ENCODE peak calls at places on chromosomes 13 and 19, in nine cellular contexts. One of them, this sample, is unnamed.

GRCh38 chr19:912181-913079 is 589 bp downstream of the R3HDM4 start:
- DNase-seq in tibial nerve: no peak
- DNase-seq in prostate gland: no peak
- DNase-seq in aorta: peak
- DNase-seq in left lung: no peak
- DNase-seq in endodermal cell: no peak
- DNase-seq in right cardiac atrium: no peak
- DNase-seq in body of pancreas: no peak
- DNase-seq in CD8-positive, alpha-beta memory T cell: peak
- DNase-seq in this sample: no peak

GRCh38 chr19:13784731-13785452 is 10.4 kb upstream of the ZSWIM4 start:
- DNase-seq in tibial nerve: peak
- DNase-seq in prostate gland: peak
- DNase-seq in aorta: peak
- DNase-seq in left lung: peak
- DNase-seq in endodermal cell: peak
- DNase-seq in right cardiac atrium: peak
- DNase-seq in body of pancreas: peak
- DNase-seq in CD8-positive, alpha-beta memory T cell: peak
- DNase-seq in this sample: peak

GRCh38 chr13:114101831-114102520 is 30.4 kb downstream of the RASA3 start:
- DNase-seq in tibial nerve: peak
- DNase-seq in prostate gland: no peak
- DNase-seq in aorta: peak
- DNase-seq in left lung: no peak
- DNase-seq in endodermal cell: peak
- DNase-seq in right cardiac atrium: no peak
- DNase-seq in body of pancreas: peak
- DNase-seq in CD8-positive, alpha-beta memory T cell: no peak
- DNase-seq in this sample: no peak

GRCh38 chr13:77026255-77026782 is 640 bp downstream of the FBXL3 start:
- DNase-seq in tibial nerve: peak
- DNase-seq in prostate gland: peak
- DNase-seq in aorta: peak
- DNase-seq in left lung: peak
- DNase-seq in endodermal cell: peak
- DNase-seq in right cardiac atrium: peak
- DNase-seq in body of pancreas: peak
- DNase-seq in CD8-positive, alpha-beta memory T cell: peak
- DNase-seq in this sample: peak

GRCh38 chr19:34336781-34337271 is 28.2 kb upstream of the GPI start:
- DNase-seq in tibial nerve: no peak
- DNase-seq in prostate gland: no peak
- DNase-seq in aorta: no peak
- DNase-seq in left lung: no peak
- DNase-seq in endodermal cell: no peak
- DNase-seq in right cardiac atrium: no peak
- DNase-seq in body of pancreas: no peak
- DNase-seq in CD8-positive, alpha-beta memory T cell: peak
- DNase-seq in this sample: peak

GRCh38 chr13:103694471-103694870 is 628.3 kb upstream of the SLC10A2 start:
- DNase-seq in tibial nerve: no peak
- DNase-seq in prostate gland: no peak
- DNase-seq in aorta: no peak
- DNase-seq in left lung: no peak
- DNase-seq in endodermal cell: no peak
- DNase-seq in right cardiac atrium: no peak
- DNase-seq in body of pancreas: peak
- DNase-seq in CD8-positive, alpha-beta memory T cell: no peak
- DNase-seq in this sample: no peak

GRCh38 chr13:108495686-108496363 is 133.6 kb upstream of the MYO16 start:
- DNase-seq in tibial nerve: no peak
- DNase-seq in prostate gland: no peak
- DNase-seq in aorta: peak
- DNase-seq in left lung: peak
- DNase-seq in endodermal cell: peak
- DNase-seq in right cardiac atrium: no peak
- DNase-seq in body of pancreas: no peak
- DNase-seq in CD8-positive, alpha-beta memory T cell: no peak
- DNase-seq in this sample: no peak

GRCh38 chr19:10290439-10290875 is 705 bp downstream of the ICAM5 start:
- DNase-seq in tibial nerve: no peak
- DNase-seq in prostate gland: no peak
- DNase-seq in aorta: no peak
- DNase-seq in left lung: peak
- DNase-seq in endodermal cell: peak
- DNase-seq in right cardiac atrium: peak
- DNase-seq in body of pancreas: no peak
- DNase-seq in CD8-positive, alpha-beta memory T cell: no peak
- DNase-seq in this sample: no peak

GRCh38 chr19:30682576-30683536 is 310.7 kb downstream of the ZNF536 start:
- DNase-seq in tibial nerve: peak
- DNase-seq in prostate gland: peak
- DNase-seq in aorta: peak
- DNase-seq in left lung: peak
- DNase-seq in endodermal cell: peak
- DNase-seq in right cardiac atrium: peak
- DNase-seq in body of pancreas: peak
- DNase-seq in CD8-positive, alpha-beta memory T cell: peak
- DNase-seq in this sample: peak

GRCh38 chr19:7534531-7534980 is 961 bp upstream of the PNPLA6 start:
- DNase-seq in tibial nerve: no peak
- DNase-seq in prostate gland: peak
- DNase-seq in aorta: peak
- DNase-seq in left lung: no peak
- DNase-seq in endodermal cell: peak
- DNase-seq in right cardiac atrium: peak
- DNase-seq in body of pancreas: peak
- DNase-seq in CD8-positive, alpha-beta memory T cell: peak
- DNase-seq in this sample: peak

GRCh38 chr13:95180513-95181245 is 120.6 kb downstream of the ABCC4 start:
- DNase-seq in tibial nerve: no peak
- DNase-seq in prostate gland: no peak
- DNase-seq in aorta: no peak
- DNase-seq in left lung: no peak
- DNase-seq in endodermal cell: no peak
- DNase-seq in right cardiac atrium: no peak
- DNase-seq in body of pancreas: peak
- DNase-seq in CD8-positive, alpha-beta memory T cell: no peak
- DNase-seq in this sample: no peak

GRCh38 chr13:55361141-55361540 is 1779.6 kb upstream of the PRR20A start:
- DNase-seq in tibial nerve: no peak
- DNase-seq in prostate gland: no peak
- DNase-seq in aorta: no peak
- DNase-seq in left lung: no peak
- DNase-seq in endodermal cell: no peak
- DNase-seq in right cardiac atrium: no peak
- DNase-seq in body of pancreas: no peak
- DNase-seq in CD8-positive, alpha-beta memory T cell: no peak
- DNase-seq in this sample: no peak

GRCh38 chr19:38183227-38183914 is 40.7 kb downstream of the DPF1 start:
- DNase-seq in tibial nerve: no peak
- DNase-seq in prostate gland: no peak
- DNase-seq in aorta: no peak
- DNase-seq in left lung: no peak
- DNase-seq in endodermal cell: peak
- DNase-seq in right cardiac atrium: peak
- DNase-seq in body of pancreas: no peak
- DNase-seq in CD8-positive, alpha-beta memory T cell: no peak
- DNase-seq in this sample: no peak

GRCh38 chr13:78137404-78138142 is 218.9 kb upstream of the EDNRB start:
- DNase-seq in tibial nerve: no peak
- DNase-seq in prostate gland: peak
- DNase-seq in aorta: no peak
- DNase-seq in left lung: no peak
- DNase-seq in endodermal cell: peak
- DNase-seq in right cardiac atrium: no peak
- DNase-seq in body of pancreas: no peak
- DNase-seq in CD8-positive, alpha-beta memory T cell: no peak
- DNase-seq in this sample: peak

GRCh38 chr19:6065685-6066365 is 44.5 kb downstream of the RFX2 start:
- DNase-seq in tibial nerve: no peak
- DNase-seq in prostate gland: no peak
- DNase-seq in aorta: peak
- DNase-seq in left lung: peak
- DNase-seq in endodermal cell: peak
- DNase-seq in right cardiac atrium: peak
- DNase-seq in body of pancreas: peak
- DNase-seq in CD8-positive, alpha-beta memory T cell: peak
- DNase-seq in this sample: peak

GRCh38 chr13:68199271-68199670 is 969.1 kb upstream of the PCDH9 start:
- DNase-seq in tibial nerve: no peak
- DNase-seq in prostate gland: no peak
- DNase-seq in aorta: no peak
- DNase-seq in left lung: no peak
- DNase-seq in endodermal cell: no peak
- DNase-seq in right cardiac atrium: no peak
- DNase-seq in body of pancreas: no peak
- DNase-seq in CD8-positive, alpha-beta memory T cell: no peak
- DNase-seq in this sample: no peak

GRCh38 chr19:16131648-16132047 is 11.8 kb upstream of the HSH2D start:
- DNase-seq in tibial nerve: no peak
- DNase-seq in prostate gland: no peak
- DNase-seq in aorta: no peak
- DNase-seq in left lung: no peak
- DNase-seq in endodermal cell: no peak
- DNase-seq in right cardiac atrium: no peak
- DNase-seq in body of pancreas: no peak
- DNase-seq in CD8-positive, alpha-beta memory T cell: no peak
- DNase-seq in this sample: no peak

GRCh38 chr13:22915442-22916082 is 265.2 kb upstream of the SGCG start:
- DNase-seq in tibial nerve: no peak
- DNase-seq in prostate gland: peak
- DNase-seq in aorta: peak
- DNase-seq in left lung: peak
- DNase-seq in endodermal cell: peak
- DNase-seq in right cardiac atrium: peak
- DNase-seq in body of pancreas: peak
- DNase-seq in CD8-positive, alpha-beta memory T cell: no peak
- DNase-seq in this sample: peak

GRCh38 chr13:113149711-113150544 is 8.5 kb upstream of the PROZ start:
- DNase-seq in tibial nerve: no peak
- DNase-seq in prostate gland: no peak
- DNase-seq in aorta: no peak
- DNase-seq in left lung: no peak
- DNase-seq in endodermal cell: peak
- DNase-seq in right cardiac atrium: no peak
- DNase-seq in body of pancreas: no peak
- DNase-seq in CD8-positive, alpha-beta memory T cell: no peak
- DNase-seq in this sample: no peak

GRCh38 chr19:2061936-2062729 is 11.1 kb upstream of the MKNK2 start:
- DNase-seq in tibial nerve: no peak
- DNase-seq in prostate gland: no peak
- DNase-seq in aorta: no peak
- DNase-seq in left lung: no peak
- DNase-seq in endodermal cell: no peak
- DNase-seq in right cardiac atrium: no peak
- DNase-seq in body of pancreas: peak
- DNase-seq in CD8-positive, alpha-beta memory T cell: no peak
- DNase-seq in this sample: no peak
- H3K27ac ChIP-seq in tibial nerve: peak
- H3K27ac ChIP-seq in prostate gland: peak
- H3K27ac ChIP-seq in aorta: no peak
- H3K27ac ChIP-seq in left lung: peak
- H3K27ac ChIP-seq in endodermal cell: peak
- H3K27ac ChIP-seq in right cardiac atrium: peak
- H3K27ac ChIP-seq in body of pancreas: peak
- H3K27ac ChIP-seq in CD8-positive, alpha-beta memory T cell: peak
- H3K27ac ChIP-seq in this sample: peak

GRCh38 chr19:17513801-17514200 is 2.4 kb downstream of the PGLS start:
- DNase-seq in tibial nerve: no peak
- DNase-seq in prostate gland: no peak
- DNase-seq in aorta: no peak
- DNase-seq in left lung: no peak
- DNase-seq in endodermal cell: no peak
- DNase-seq in right cardiac atrium: no peak
- DNase-seq in body of pancreas: no peak
- DNase-seq in CD8-positive, alpha-beta memory T cell: no peak
- DNase-seq in this sample: no peak
- H3K27ac ChIP-seq in tibial nerve: no peak
- H3K27ac ChIP-seq in prostate gland: no peak
- H3K27ac ChIP-seq in aorta: no peak
- H3K27ac ChIP-seq in left lung: no peak
- H3K27ac ChIP-seq in endodermal cell: no peak
- H3K27ac ChIP-seq in right cardiac atrium: no peak
- H3K27ac ChIP-seq in body of pancreas: no peak
- H3K27ac ChIP-seq in CD8-positive, alpha-beta memory T cell: no peak
- H3K27ac ChIP-seq in this sample: no peak

DNA sequence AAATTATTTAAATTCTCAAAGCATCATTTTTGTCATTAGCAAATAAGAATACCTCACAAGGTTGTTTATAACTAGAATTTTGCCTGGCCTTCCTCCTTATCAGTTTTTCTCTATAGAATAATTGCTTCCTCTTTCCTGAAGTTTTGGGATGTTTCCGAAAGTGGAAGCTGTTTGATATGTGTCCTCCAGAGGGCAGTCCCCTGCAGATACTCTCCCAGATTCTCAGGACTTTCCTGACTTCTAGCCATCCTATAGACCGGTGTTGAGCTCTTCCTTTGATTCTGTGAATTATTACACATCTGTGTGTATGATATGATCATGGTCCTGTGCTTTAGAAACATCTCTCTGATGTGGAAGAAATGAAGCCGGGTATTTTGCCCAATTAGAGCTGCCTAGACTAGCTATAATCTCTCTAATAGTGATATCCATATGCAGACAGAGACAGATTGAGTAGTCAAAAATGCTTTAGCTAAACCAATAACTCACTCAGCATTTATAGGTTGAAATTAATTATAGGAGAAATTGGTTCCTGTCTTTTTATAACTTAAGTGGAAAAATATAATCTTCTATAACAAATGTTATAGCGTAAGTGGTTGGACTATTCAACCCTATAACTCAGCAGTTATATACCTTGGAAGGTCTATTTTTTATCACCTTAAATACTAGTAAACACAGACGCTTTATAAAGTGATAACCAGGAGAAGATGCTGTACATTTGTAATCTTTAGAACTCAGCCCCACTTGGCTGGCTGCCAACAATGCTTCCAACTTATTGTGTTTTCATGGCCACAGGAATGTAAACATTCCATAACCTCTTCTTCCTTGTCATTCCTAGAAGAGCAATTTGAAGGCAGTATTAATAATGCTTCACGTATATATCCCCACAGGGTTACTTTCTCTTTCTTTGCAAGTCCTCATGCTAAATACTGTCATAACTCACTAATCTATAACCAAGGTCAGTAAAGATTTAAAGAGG is 201.0 kb upstream of the RXFP2 start:
- DNase-seq in tibial nerve: no peak
- DNase-seq in prostate gland: no peak
- DNase-seq in aorta: no peak
- DNase-seq in left lung: no peak
- DNase-seq in endodermal cell: no peak
- DNase-seq in right cardiac atrium: no peak
- DNase-seq in body of pancreas: peak
- DNase-seq in CD8-positive, alpha-beta memory T cell: no peak
- DNase-seq in this sample: peak
- H3K27ac ChIP-seq in tibial nerve: no peak
- H3K27ac ChIP-seq in prostate gland: no peak
- H3K27ac ChIP-seq in aorta: no peak
- H3K27ac ChIP-seq in left lung: no peak
- H3K27ac ChIP-seq in endodermal cell: no peak
- H3K27ac ChIP-seq in right cardiac atrium: no peak
- H3K27ac ChIP-seq in body of pancreas: no peak
- H3K27ac ChIP-seq in CD8-positive, alpha-beta memory T cell: no peak
- H3K27ac ChIP-seq in this sample: no peak

GRCh38 chr13:32150794-32151193 is 119.2 kb downstream of the FRY start:
- DNase-seq in tibial nerve: peak
- DNase-seq in prostate gland: no peak
- DNase-seq in aorta: peak
- DNase-seq in left lung: peak
- DNase-seq in endodermal cell: no peak
- DNase-seq in right cardiac atrium: peak
- DNase-seq in body of pancreas: peak
- DNase-seq in CD8-positive, alpha-beta memory T cell: no peak
- DNase-seq in this sample: no peak
- H3K27ac ChIP-seq in tibial nerve: peak
- H3K27ac ChIP-seq in prostate gland: no peak
- H3K27ac ChIP-seq in aorta: peak
- H3K27ac ChIP-seq in left lung: no peak
- H3K27ac ChIP-seq in endodermal cell: no peak
- H3K27ac ChIP-seq in right cardiac atrium: peak
- H3K27ac ChIP-seq in body of pancreas: no peak
- H3K27ac ChIP-seq in CD8-positive, alpha-beta memory T cell: no peak
- H3K27ac ChIP-seq in this sample: no peak